ENCODE peak calls at places on chromosomes 2 and 18, in five cellular contexts. R is astrocyte of the spinal cord, S is astrocyte, D is IMR-90, G is cardiac muscle cell. T is an unnamed sample.
A peak's percentile ranks its signal among the peaks of the same experiment; 100 is the strongest.

GRCh38 chr2:133253793-133254192 is 314.5 kb downstream of the NCKAP5 start:
- DNase-seq in R (no peak), S (no peak), G (no peak), D (peak; percentile 72), T (peak; percentile 49)

GRCh38 chr2:99957724-99958123 is 184.7 kb downstream of the AFF3 start:
- DNase-seq in D (peak; percentile 44), S (peak; percentile 32), G (no peak), R (peak; percentile 43), T (no peak)

GRCh38 chr2:2448178-2448577 is 117.1 kb upstream of the MYT1L start:
- DNase-seq in G (no peak), D (no peak), R (no peak), S (no peak), T (no peak)

GRCh38 chr2:96962567-96963203 is 23.7 kb downstream of the FAM178B start:
- DNase-seq in G (no peak), S (no peak), D (no peak), R (no peak), T (no peak)

GRCh38 chr2:86625096-86625495 is 1.4 kb upstream of the RNF103 start:
- DNase-seq in R (no peak), S (no peak), G (no peak), D (no peak), T (no peak)

GRCh38 chr2:26477911-26478253 is at the start of gene OTOF:
- DNase-seq in S (peak; percentile 63), G (no peak), R (peak; percentile 11), D (peak; percentile 68), T (peak; percentile 68)

GRCh38 chr2:173062806-173063205 is 12.8 kb upstream of the MAP3K20 start:
- DNase-seq in G (no peak), S (no peak), D (peak; percentile 33), R (no peak), T (peak; percentile 68)

GRCh38 chr2:55140316-55141219 is 90.3 kb upstream of the RTN4 start:
- DNase-seq in G (no peak), R (no peak), D (no peak), S (no peak), T (no peak)

GRCh38 chr2:100977511-100977910 is 24.6 kb upstream of the RPL31 start:
- DNase-seq in G (no peak), D (no peak), S (no peak), R (no peak), T (no peak)

GRCh38 chr18:35239314-35239713 is 1.5 kb upstream of the ZNF397 start:
- DNase-seq in D (no peak), G (no peak), S (no peak), R (no peak), T (no peak)

GRCh38 chr2:235263205-235264120 is 230.4 kb upstream of the AGAP1 start:
- DNase-seq in D (peak; percentile 93), R (peak; percentile 92), S (peak; percentile 91), G (no peak), T (peak; percentile 63)

GRCh38 chr2:215421859-215422461 is 13.9 kb downstream of the FN1 start:
- DNase-seq in R (peak; percentile 53), S (no peak), G (peak; percentile 8), D (no peak), T (peak; percentile 69)

GRCh38 chr2:169895294-169895985 is 68.2 kb downstream of the UBR3 start:
- DNase-seq in G (no peak), R (peak; percentile 52), D (peak; percentile 52), S (peak; percentile 48), T (peak; percentile 25)

GRCh38 chr2:219496781-219497494 is 1.8 kb upstream of the GMPPA start:
- DNase-seq in D (no peak), R (peak; percentile 13), S (peak; percentile 35), G (no peak), T (no peak)

GRCh38 chr2:233034-233433 is 30.8 kb downstream of the SH3YL1 start:
- DNase-seq in S (no peak), R (no peak), D (no peak), G (no peak), T (no peak)

GRCh38 chr2:204477358-204477950 is 67.8 kb upstream of the PARD3B start:
- DNase-seq in D (peak; percentile 45), G (no peak), S (no peak), R (no peak), T (peak; percentile 15)

GRCh38 chr2:75199428-75200011 is at the start of gene TACR1:
- DNase-seq in D (peak; percentile 73), S (peak; percentile 47), G (peak; percentile 55), R (peak; percentile 72), T (peak; percentile 74)

GRCh38 chr2:170503563-170503962 is 211.6 kb upstream of the SP5 start:
- DNase-seq in S (no peak), R (no peak), D (no peak), G (no peak), T (no peak)

GRCh38 chr2:85131116-85131515 is 2.1 kb upstream of the TCF7L1 start:
- DNase-seq in G (peak; percentile 53), D (peak; percentile 40), S (no peak), R (peak; percentile 27), T (peak; percentile 59)

GRCh38 chr18:22465859-22466602 is 48.3 kb upstream of the CTAGE1 start:
- DNase-seq in D (peak; percentile 98), S (peak; percentile 98), G (peak; percentile 88), R (peak; percentile 93), T (peak; percentile 98)

GRCh38 chr2:182977463-182977862 is 60.8 kb downstream of the NCKAP1 start:
- DNase-seq in D (no peak), G (no peak), R (no peak), S (no peak), T (no peak)

GRCh38 chr2:71456617-71457016 is 3.3 kb downstream of the DYSF start:
- DNase-seq in S (no peak), R (no peak), G (no peak), D (no peak), T (no peak)

GRCh38 chr2:69100220-69100723 is 87.3 kb downstream of the ANTXR1 start:
- DNase-seq in R (peak; percentile 32), S (no peak), D (peak; percentile 30), G (no peak), T (peak; percentile 60)

GRCh38 chr18:79944746-79945117 is 6.7 kb downstream of the SLC66A2 start:
- DNase-seq in S (no peak), G (no peak), R (no peak), D (no peak), T (no peak)

GRCh38 chr2:112474844-112475486 is 7.0 kb upstream of the TTL start:
- DNase-seq in G (no peak), D (peak; percentile 62), R (peak; percentile 14), S (peak; percentile 55), T (peak; percentile 39)

GRCh38 chr2:26696352-26696816 is 3.9 kb downstream of the KCNK3 start:
- DNase-seq in D (peak; percentile 94), R (peak; percentile 87), G (peak; percentile 34), S (peak; percentile 97), T (peak; percentile 83)

GRCh38 chr2:218269900-218270720 is at the start of the genes AAMP and PNKD:
- DNase-seq in S (peak; percentile 97), D (peak; percentile 99), G (peak; percentile 100), R (peak; percentile 100), T (peak; percentile 99)
- TF ChIP-seq CTCF in S (no peak), D (peak; percentile 28), G (peak; percentile 8), R (peak; percentile 10), T (no peak)

GRCh38 chr2:3468296-3468988 is 50.9 kb downstream of the ADI1 start:
- DNase-seq in S (no peak), G (no peak), R (no peak), D (no peak), T (no peak)
- H3K4me3 ChIP-seq in S (no peak overlapping the region), G (no peak overlapping the region), R (no peak overlapping the region), D (no peak overlapping the region), T (no peak overlapping the region)

GRCh38 chr2:8680931-8681760 is 710 bp upstream of the ID2 start:
- DNase-seq in D (peak; percentile 92), S (peak; percentile 82), G (peak; percentile 87), R (peak; percentile 82), T (peak; percentile 92)

GRCh38 chr2:8682719-8683667 is 1.1 kb downstream of the ID2 start:
- DNase-seq in D (peak; percentile 55), S (peak; percentile 45), R (peak; percentile 57), G (peak; percentile 51), T (peak; percentile 70)

GRCh38 chr2:8684421-8684884 is 2.6 kb downstream of the ID2 start:
- DNase-seq in R (peak; percentile 42), S (peak; percentile 37), D (peak; percentile 47), G (peak; percentile 61), T (peak; percentile 67)

GRCh38 chr2:8679827-8680731 is 1.8 kb upstream of the ID2 start:
- DNase-seq in S (peak; percentile 66), G (peak; percentile 56), R (peak; percentile 55), D (peak; percentile 43), T (peak; percentile 80)

DNA sequence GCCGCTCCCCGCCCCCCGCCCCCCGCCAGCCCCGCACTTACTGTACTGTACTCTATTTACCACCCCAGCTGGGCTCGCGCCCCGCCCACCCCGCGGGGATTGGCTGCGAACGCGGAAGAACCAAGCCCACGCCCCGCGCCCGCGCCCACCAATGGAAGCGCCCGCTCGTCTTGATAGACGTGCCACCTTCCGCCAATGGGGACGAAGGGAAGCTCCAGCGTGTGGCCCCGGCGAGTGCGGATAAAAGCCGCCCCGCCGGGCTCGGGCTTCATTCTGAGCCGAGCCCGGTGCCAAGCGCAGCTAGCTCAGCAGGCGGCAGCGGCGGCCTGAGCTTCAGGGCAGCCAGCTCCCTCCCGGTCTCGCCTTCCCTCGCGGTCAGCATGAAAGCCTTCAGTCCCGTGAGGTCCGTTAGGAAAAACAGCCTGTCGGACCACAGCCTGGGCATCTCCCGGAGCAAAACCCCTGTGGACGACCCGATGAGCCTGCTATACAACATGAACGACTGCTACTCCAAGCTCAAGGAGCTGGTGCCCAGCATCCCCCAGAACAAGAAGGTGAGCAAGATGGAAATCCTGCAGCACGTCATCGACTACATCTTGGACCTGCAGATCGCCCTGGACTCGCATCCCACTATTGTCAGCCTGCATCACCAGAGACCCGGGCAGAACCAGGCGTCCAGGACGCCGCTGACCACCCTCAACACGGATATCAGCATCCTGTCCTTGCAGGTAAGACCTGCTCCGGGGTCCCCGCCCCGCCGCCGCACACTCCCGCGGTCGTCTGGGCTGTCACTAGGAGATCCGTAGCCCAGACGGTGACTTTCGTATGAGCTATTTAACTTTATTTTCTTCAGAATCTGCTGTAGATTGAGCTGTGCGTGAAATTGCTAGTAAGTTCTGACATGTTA is at the start of gene ID2:
- DNase-seq in S (peak; percentile 95), D (peak; percentile 98), G (peak; percentile 99), R (peak; percentile 100), T (peak; percentile 99)
- TF ChIP-seq CTCF in S (no peak), D (peak; percentile 5), G (no peak), R (no peak), T (no peak)

DNA sequence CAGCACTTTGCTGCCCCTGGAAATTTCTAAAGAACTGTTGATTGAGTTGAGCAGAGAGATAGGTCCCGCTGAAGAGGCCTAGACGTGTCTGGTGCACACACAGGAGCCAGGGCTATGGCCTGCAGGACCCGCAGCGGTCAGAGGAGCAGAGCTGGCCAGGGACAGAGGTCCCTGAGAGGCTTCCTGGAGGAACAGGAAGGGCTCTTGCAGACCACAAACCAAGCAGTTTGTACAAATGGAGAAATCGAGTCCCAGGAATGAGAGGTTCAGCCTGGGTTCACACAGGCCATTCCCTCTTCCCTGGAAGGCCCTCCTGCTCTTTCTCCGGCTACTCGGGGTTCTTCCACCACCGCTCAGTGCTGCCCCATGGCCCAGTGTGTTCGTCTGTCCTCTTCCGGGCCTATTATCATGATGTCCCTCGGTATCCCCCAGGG is 1.2 kb upstream of the BIN1 start:
- DNase-seq in G (no peak), D (no peak), R (no peak), S (no peak), T (no peak)
- H3K4me3 ChIP-seq in G (peak overlapping the region; percentile 45), D (no peak overlapping the region), R (peak overlapping the region; percentile 83), S (peak overlapping the region; percentile 84), T (no peak overlapping the region)